ENCODE peak calls at places on chromosomes 16 and 17, in eight cellular contexts. B is prostate gland; G is ACHN; L is ELR; D is EL; Y is SHP77; W is H54; S is activated CD8-positive, alpha-beta T cell treated with anti-CD3 and anti-CD28 coated beads, Interleukin-2, amount 10 ng/mL, durations not matched to agents 7 days and 5 days. R is an unnamed sample.

GRCh38 chr17:42288078-42288984 is at the start of gene STAT5A:
- DNase-seq in W (no peak), S (peak), L (peak), B (peak), Y (no peak), G (peak), D (peak), R (peak)

GRCh38 chr17:38797091-38797490 is 2.3 kb downstream of the PIP4K2B start:
- DNase-seq in S (no peak), Y (no peak), L (peak), D (peak), B (no peak), G (no peak), W (no peak), R (no peak)

GRCh38 chr16:31496670-31497069 is 11.5 kb downstream of the RUSF1 start:
- DNase-seq in L (no peak), D (no peak), B (no peak), G (no peak), S (no peak), Y (no peak), W (no peak), R (no peak)

GRCh38 chr17:68295086-68295485 is 3.8 kb downstream of the ARSG start:
- DNase-seq in W (no peak), G (no peak), D (no peak), B (no peak), L (no peak), S (no peak), Y (no peak), R (no peak)

GRCh38 chr17:60720763-60721531 is 43.3 kb downstream of the BCAS3 start:
- DNase-seq in B (peak), Y (peak), G (peak), W (peak), D (peak), S (peak), L (peak), R (peak)

GRCh38 chr16:50684823-50685455 is 3.8 kb upstream of the SNX20 start:
- DNase-seq in D (no peak), S (no peak), W (no peak), G (no peak), Y (no peak), L (no peak), B (no peak), R (no peak)

GRCh38 chr17:75059369-75060345 is 12.6 kb downstream of the KCTD2 start:
- DNase-seq in L (peak), B (peak), G (peak), W (no peak), S (no peak), Y (peak), D (peak), R (peak)

GRCh38 chr16:2333772-2334379 is 6.7 kb downstream of the ABCA3 start:
- DNase-seq in B (no peak), W (peak), D (peak), Y (no peak), L (peak), S (no peak), G (no peak), R (no peak)

GRCh38 chr17:75457047-75457654 is 716 bp downstream of the TMEM94 start:
- DNase-seq in D (peak), G (peak), L (peak), W (no peak), Y (peak), B (no peak), S (no peak), R (no peak)

GRCh38 chr17:30858556-30859250 is 26.9 kb downstream of the ATAD5 start:
- DNase-seq in D (peak), S (no peak), Y (no peak), G (no peak), L (peak), B (no peak), W (no peak), R (no peak)

GRCh38 chr16:15494231-15494630 is 59.8 kb downstream of the BMERB1 start:
- DNase-seq in Y (peak), G (no peak), B (no peak), W (no peak), L (peak), D (peak), S (no peak), R (no peak)

GRCh38 chr17:68522266-68522665 is 10.0 kb downstream of the PRKAR1A start:
- DNase-seq in B (no peak), G (no peak), W (no peak), Y (no peak), D (no peak), L (no peak), S (no peak), R (no peak)

GRCh38 chr16:30922960-30923535 is 324 bp upstream of the FBXL19 start:
- DNase-seq in G (peak), S (peak), L (peak), B (peak), W (peak), Y (peak), D (peak), R (peak)

GRCh38 chr16:74936902-74937560 is 47.9 kb downstream of the WDR59 start:
- DNase-seq in L (peak), D (peak), B (no peak), Y (no peak), W (peak), G (peak), S (no peak), R (peak)

GRCh38 chr17:37466471-37466870 is 23.2 kb upstream of the DUSP14 start:
- DNase-seq in G (no peak), W (no peak), B (no peak), S (no peak), D (no peak), L (peak), Y (no peak), R (no peak)

GRCh38 chr17:7884581-7885356 is 3.8 kb upstream of the CHD3 start:
- DNase-seq in L (peak), D (peak), Y (no peak), B (no peak), G (no peak), W (no peak), S (peak), R (peak)

GRCh38 chr16:25270577-25270976 is 12.9 kb upstream of the ZKSCAN2 start:
- DNase-seq in L (no peak), W (no peak), D (no peak), S (no peak), Y (no peak), B (no peak), G (no peak), R (no peak)

GRCh38 chr17:61217878-61218437 is 181.7 kb upstream of the TBX2 start:
- DNase-seq in D (no peak), L (no peak), G (no peak), W (no peak), S (no peak), B (no peak), Y (no peak), R (no peak)

GRCh38 chr16:4011225-4011939 is 104.9 kb downstream of the ADCY9 start:
- DNase-seq in D (no peak), G (no peak), S (no peak), Y (no peak), W (no peak), L (no peak), B (no peak), R (peak)